ENCODE peak calls at places on chromosome 4, in eight cellular contexts. S is Right ventricle myocardium superior; M is MG63; K is DMS 273 treated with DMSO at 0.1 percent for 48 hours; B is anterior cingulate cortex; A is mesenchymal stem cell; G is CD8-positive, alpha-beta memory T cell; X is A549. O is an unnamed sample.

GRCh38 chr4:8103421-8103820 is 55.2 kb downstream of the ABLIM2 start:
- DNase-seq in S (no peak), M (no peak), K (no peak), B (no peak), A (no peak), G (no peak), X (no peak), O (no peak)

GRCh38 chr4:87188063-87188462 is 32.4 kb downstream of the KLHL8 start:
- DNase-seq in S (no peak), M (no peak), K (peak; percentile 10), B (no peak), A (no peak), G (no peak), X (no peak), O (no peak)

GRCh38 chr4:41095973-41096372 is 118.4 kb downstream of the APBB2 start:
- DNase-seq in S (no peak), M (no peak), K (no peak), B (no peak), A (peak; percentile 15), G (no peak), X (no peak), O (no peak)

GRCh38 chr4:78002260-78002659 is 54.9 kb upstream of the FRAS1 start:
- DNase-seq in S (no peak), M (no peak), K (no peak), B (no peak), A (no peak), G (no peak), X (no peak), O (no peak)

GRCh38 chr4:34649716-34650115 is 1594.6 kb downstream of the ARAP2 start:
- DNase-seq in S (no peak), M (no peak), K (no peak), B (no peak), A (no peak), G (no peak), X (no peak), O (no peak)

GRCh38 chr4:21002976-21003375 is 302.7 kb downstream of the PACRGL start:
- DNase-seq in S (no peak), M (no peak), K (no peak), B (no peak), A (no peak), G (no peak), X (no peak), O (no peak)

GRCh38 chr4:122833999-122834398 is 7.4 kb downstream of the FGF2 start:
- DNase-seq in S (no peak), M (no peak), K (no peak), B (no peak), A (no peak), G (no peak), X (no peak), O (no peak)

GRCh38 chr4:79626102-79626501 is 218.1 kb upstream of the GK2 start:
- DNase-seq in S (no peak), M (no peak), K (no peak), B (no peak), A (no peak), G (no peak), X (no peak), O (no peak)

GRCh38 chr4:138275946-138276621 is 33.9 kb upstream of the SLC7A11 start:
- DNase-seq in S (no peak), M (peak; percentile 48), K (no peak), B (no peak), A (peak; percentile 89), G (no peak), X (peak; percentile 25), O (no peak)

GRCh38 chr4:186104114-186104894 is at the start of gene FAM149A:
- DNase-seq in S (no peak), M (peak; percentile 59), K (no peak), B (no peak), A (no peak), G (peak; percentile 11), X (peak; percentile 7), O (peak; percentile 4)